ENCODE peak calls at places on chromosomes 12 and 14, in five cellular contexts. One of them, this sample, is unnamed.

GRCh38 chr14:64520699-64521098 is 16.1 kb downstream of the ZBTB1 start:
- DNase-seq in progenitor cell of endocrine pancreas: no peak
- DNase-seq in tibial nerve: no peak
- DNase-seq in PC-9: no peak
- DNase-seq in OCI-LY7: no peak
- DNase-seq in this sample: no peak

GRCh38 chr12:104514127-104514810 is 57.5 kb downstream of the CHST11 start:
- DNase-seq in progenitor cell of endocrine pancreas: no peak
- DNase-seq in tibial nerve: no peak
- DNase-seq in PC-9: no peak
- DNase-seq in OCI-LY7: no peak
- DNase-seq in this sample: no peak

GRCh38 chr12:1851126-1851791 is 30.9 kb downstream of the LRTM2 start:
- DNase-seq in progenitor cell of endocrine pancreas: no peak
- DNase-seq in tibial nerve: no peak
- DNase-seq in PC-9: no peak
- DNase-seq in OCI-LY7: no peak
- DNase-seq in this sample: no peak

GRCh38 chr14:63229330-63230059 is 25.3 kb downstream of the RHOJ start:
- DNase-seq in progenitor cell of endocrine pancreas: no peak
- DNase-seq in tibial nerve: no peak
- DNase-seq in PC-9: no peak
- DNase-seq in OCI-LY7: no peak
- DNase-seq in this sample: no peak

GRCh38 chr12:121534495-121535148 is 46.2 kb downstream of the KDM2B start:
- DNase-seq in progenitor cell of endocrine pancreas: no peak
- DNase-seq in tibial nerve: no peak
- DNase-seq in PC-9: no peak
- DNase-seq in OCI-LY7: peak; percentile 18
- DNase-seq in this sample: no peak

GRCh38 chr12:64385468-64385867 is 5.1 kb downstream of the C12orf56 start:
- DNase-seq in progenitor cell of endocrine pancreas: no peak
- DNase-seq in tibial nerve: no peak
- DNase-seq in PC-9: no peak
- DNase-seq in OCI-LY7: no peak
- DNase-seq in this sample: no peak

GRCh38 chr12:3655331-3655900 is 97.5 kb downstream of the CRACR2A start:
- DNase-seq in progenitor cell of endocrine pancreas: no peak
- DNase-seq in tibial nerve: no peak
- DNase-seq in PC-9: no peak
- DNase-seq in OCI-LY7: peak; percentile 10
- DNase-seq in this sample: no peak

GRCh38 chr14:75561013-75561432 is 17.4 kb upstream of the FLVCR2 start:
- DNase-seq in progenitor cell of endocrine pancreas: peak; percentile 73
- DNase-seq in tibial nerve: peak; percentile 68
- DNase-seq in PC-9: peak; percentile 98
- DNase-seq in OCI-LY7: peak; percentile 53
- DNase-seq in this sample: peak; percentile 61

GRCh38 chr12:27521066-27521465 is 2.9 kb upstream of the PPFIBP1 start:
- DNase-seq in progenitor cell of endocrine pancreas: no peak
- DNase-seq in tibial nerve: no peak
- DNase-seq in PC-9: no peak
- DNase-seq in OCI-LY7: no peak
- DNase-seq in this sample: no peak

GRCh38 chr12:131869871-131870418 is 24.5 kb upstream of the ULK1 start:
- DNase-seq in progenitor cell of endocrine pancreas: no peak
- DNase-seq in tibial nerve: no peak
- DNase-seq in PC-9: peak; percentile 72
- DNase-seq in OCI-LY7: no peak
- DNase-seq in this sample: no peak

GRCh38 chr12:82647853-82648252 is 38.9 kb upstream of the TMTC2 start:
- DNase-seq in progenitor cell of endocrine pancreas: no peak
- DNase-seq in tibial nerve: no peak
- DNase-seq in PC-9: no peak
- DNase-seq in OCI-LY7: no peak
- DNase-seq in this sample: no peak

GRCh38 chr12:11815397-11815796 is 165.9 kb downstream of the ETV6 start:
- DNase-seq in progenitor cell of endocrine pancreas: no peak
- DNase-seq in tibial nerve: no peak
- DNase-seq in PC-9: no peak
- DNase-seq in OCI-LY7: no peak
- DNase-seq in this sample: no peak

GRCh38 chr12:117003883-117004404 is 93.2 kb downstream of the FBXW8 start:
- DNase-seq in progenitor cell of endocrine pancreas: no peak
- DNase-seq in tibial nerve: no peak
- DNase-seq in PC-9: no peak
- DNase-seq in OCI-LY7: no peak
- DNase-seq in this sample: no peak

GRCh38 chr12:104805186-104805585 is 152.9 kb downstream of the SLC41A2 start:
- DNase-seq in progenitor cell of endocrine pancreas: no peak
- DNase-seq in tibial nerve: no peak
- DNase-seq in PC-9: no peak
- DNase-seq in OCI-LY7: no peak
- DNase-seq in this sample: no peak

GRCh38 chr12:30200864-30201263 is 417.1 kb upstream of the TMTC1 start:
- DNase-seq in progenitor cell of endocrine pancreas: peak; percentile 16
- DNase-seq in tibial nerve: no peak
- DNase-seq in PC-9: no peak
- DNase-seq in OCI-LY7: no peak
- DNase-seq in this sample: no peak

GRCh38 chr14:106506901-106507305 is 980.5 kb downstream of the TMEM121 start:
- DNase-seq in progenitor cell of endocrine pancreas: no peak
- DNase-seq in tibial nerve: no peak
- DNase-seq in PC-9: no peak
- DNase-seq in OCI-LY7: no peak
- DNase-seq in this sample: no peak

GRCh38 chr14:81323094-81323493 is 77.0 kb downstream of the STON2 start:
- DNase-seq in progenitor cell of endocrine pancreas: no peak
- DNase-seq in tibial nerve: no peak
- DNase-seq in PC-9: no peak
- DNase-seq in OCI-LY7: no peak
- DNase-seq in this sample: no peak

GRCh38 chr12:43277630-43278267 is 274.3 kb downstream of the ADAMTS20 start:
- DNase-seq in progenitor cell of endocrine pancreas: no peak
- DNase-seq in tibial nerve: no peak
- DNase-seq in PC-9: no peak
- DNase-seq in OCI-LY7: no peak
- DNase-seq in this sample: no peak

GRCh38 chr12:104219361-104219892 is 3.8 kb downstream of the TXNRD1 start:
- DNase-seq in progenitor cell of endocrine pancreas: no peak
- DNase-seq in tibial nerve: peak; percentile 30
- DNase-seq in PC-9: peak; percentile 53
- DNase-seq in OCI-LY7: no peak
- DNase-seq in this sample: no peak

GRCh38 chr14:103607822-103608221 is 21.2 kb upstream of the KLC1 start:
- DNase-seq in progenitor cell of endocrine pancreas: no peak
- DNase-seq in tibial nerve: no peak
- DNase-seq in PC-9: no peak
- DNase-seq in OCI-LY7: no peak
- DNase-seq in this sample: no peak

GRCh38 chr14:103616635-103617300 is 12.2 kb upstream of the KLC1 start:
- DNase-seq in progenitor cell of endocrine pancreas: no peak
- DNase-seq in tibial nerve: no peak
- DNase-seq in PC-9: no peak
- DNase-seq in OCI-LY7: no peak
- DNase-seq in this sample: no peak

GRCh38 chr14:103618999-103619398 is 10.0 kb upstream of the KLC1 start:
- DNase-seq in progenitor cell of endocrine pancreas: no peak
- DNase-seq in tibial nerve: no peak
- DNase-seq in PC-9: peak; percentile 40
- DNase-seq in OCI-LY7: no peak
- DNase-seq in this sample: no peak

GRCh38 chr14:103611215-103611614 is 17.8 kb upstream of the KLC1 start:
- DNase-seq in progenitor cell of endocrine pancreas: no peak
- DNase-seq in tibial nerve: no peak
- DNase-seq in PC-9: no peak
- DNase-seq in OCI-LY7: no peak
- DNase-seq in this sample: no peak

GRCh38 chr14:103613517-103613916 is 15.5 kb upstream of the KLC1 start:
- DNase-seq in progenitor cell of endocrine pancreas: no peak
- DNase-seq in tibial nerve: no peak
- DNase-seq in PC-9: peak; percentile 36
- DNase-seq in OCI-LY7: no peak
- DNase-seq in this sample: no peak
- TF ChIP-seq CTCF in progenitor cell of endocrine pancreas: no peak
- TF ChIP-seq CTCF in tibial nerve: no peak
- TF ChIP-seq CTCF in PC-9: peak; percentile 96
- TF ChIP-seq CTCF in OCI-LY7: peak; percentile 70
- TF ChIP-seq CTCF in this sample: no peak

GRCh38 chr14:89352976-89353817 is 63.8 kb downstream of the FOXN3 start:
- DNase-seq in progenitor cell of endocrine pancreas: no peak
- DNase-seq in tibial nerve: no peak
- DNase-seq in PC-9: no peak
- DNase-seq in OCI-LY7: no peak
- DNase-seq in this sample: no peak
- TF ChIP-seq CTCF in progenitor cell of endocrine pancreas: no peak
- TF ChIP-seq CTCF in tibial nerve: no peak
- TF ChIP-seq CTCF in PC-9: no peak
- TF ChIP-seq CTCF in OCI-LY7: no peak
- TF ChIP-seq CTCF in this sample: no peak

GRCh38 chr12:14365294-14366210 is at the start of gene ATF7IP:
- DNase-seq in progenitor cell of endocrine pancreas: peak; percentile 95
- DNase-seq in tibial nerve: peak; percentile 98
- DNase-seq in PC-9: peak; percentile 94
- DNase-seq in OCI-LY7: peak; percentile 68
- DNase-seq in this sample: peak; percentile 94
- TF ChIP-seq CTCF in progenitor cell of endocrine pancreas: peak; percentile 34
- TF ChIP-seq CTCF in tibial nerve: peak; percentile 39
- TF ChIP-seq CTCF in PC-9: no peak
- TF ChIP-seq CTCF in OCI-LY7: peak; percentile 75
- TF ChIP-seq CTCF in this sample: no peak

DNA sequence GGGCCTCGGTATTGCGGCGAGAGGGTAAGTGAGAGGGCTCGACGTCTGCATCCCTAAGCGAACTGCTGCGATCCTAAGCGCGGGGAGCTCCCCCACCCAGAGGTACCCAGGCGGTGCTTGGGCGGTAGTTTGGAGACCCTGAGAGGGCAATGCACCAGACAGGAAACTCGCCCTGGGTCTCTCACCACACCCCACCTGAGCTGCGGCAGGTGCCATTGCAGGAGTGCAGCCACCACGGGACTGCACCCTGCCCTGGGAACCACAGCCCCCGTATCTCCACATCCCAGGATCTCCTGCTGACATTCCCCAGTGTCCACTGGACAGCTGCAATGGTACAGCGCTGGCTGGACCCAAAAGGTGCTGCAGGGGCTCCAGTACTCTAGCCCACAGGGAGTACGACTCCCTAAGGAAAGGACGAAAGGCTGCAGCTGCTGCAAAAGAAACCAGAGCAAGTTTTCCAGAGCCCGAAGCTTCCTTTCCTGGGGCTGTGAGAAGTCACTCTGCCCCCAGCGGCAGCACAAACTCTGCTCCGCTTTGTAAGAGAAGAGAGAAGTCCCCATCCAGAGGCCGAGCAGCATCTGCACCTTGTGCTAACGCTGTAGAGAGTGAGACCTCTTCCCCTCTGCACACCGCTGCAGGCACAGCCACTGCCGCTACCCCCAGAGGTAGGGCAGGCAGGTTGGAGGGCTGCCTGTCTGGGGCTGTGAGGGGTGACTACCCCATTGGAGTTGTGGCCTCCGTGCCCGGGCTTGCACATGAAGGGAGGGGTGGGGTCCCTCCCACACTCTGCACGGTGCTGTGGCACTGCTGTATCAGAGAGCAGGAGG is 31.1 kb upstream of the MON2 start:
- DNase-seq in progenitor cell of endocrine pancreas: peak; percentile 40
- DNase-seq in tibial nerve: peak; percentile 15
- DNase-seq in PC-9: peak; percentile 21
- DNase-seq in OCI-LY7: peak; percentile 41
- DNase-seq in this sample: no peak
- TF ChIP-seq CTCF in progenitor cell of endocrine pancreas: peak; percentile 62
- TF ChIP-seq CTCF in tibial nerve: peak; percentile 39
- TF ChIP-seq CTCF in PC-9: no peak
- TF ChIP-seq CTCF in OCI-LY7: peak; percentile 52
- TF ChIP-seq CTCF in this sample: no peak

GRCh38 chr12:51546102-51546501 is 44.9 kb upstream of the SCN8A start:
- DNase-seq in progenitor cell of endocrine pancreas: no peak
- DNase-seq in tibial nerve: no peak
- DNase-seq in PC-9: no peak
- DNase-seq in OCI-LY7: no peak
- DNase-seq in this sample: no peak

GRCh38 chr12:51548241-51548640 is 42.8 kb upstream of the SCN8A start:
- DNase-seq in progenitor cell of endocrine pancreas: no peak
- DNase-seq in tibial nerve: no peak
- DNase-seq in PC-9: no peak
- DNase-seq in OCI-LY7: no peak
- DNase-seq in this sample: no peak

GRCh38 chr12:51547606-51548005 is 43.4 kb upstream of the SCN8A start:
- DNase-seq in progenitor cell of endocrine pancreas: no peak
- DNase-seq in tibial nerve: no peak
- DNase-seq in PC-9: no peak
- DNase-seq in OCI-LY7: no peak
- DNase-seq in this sample: no peak

GRCh38 chr12:51549637-51550036 is 41.4 kb upstream of the SCN8A start:
- DNase-seq in progenitor cell of endocrine pancreas: no peak
- DNase-seq in tibial nerve: no peak
- DNase-seq in PC-9: no peak
- DNase-seq in OCI-LY7: no peak
- DNase-seq in this sample: no peak
- TF ChIP-seq CTCF in progenitor cell of endocrine pancreas: no peak
- TF ChIP-seq CTCF in tibial nerve: no peak
- TF ChIP-seq CTCF in PC-9: no peak
- TF ChIP-seq CTCF in OCI-LY7: no peak
- TF ChIP-seq CTCF in this sample: no peak

DNA sequence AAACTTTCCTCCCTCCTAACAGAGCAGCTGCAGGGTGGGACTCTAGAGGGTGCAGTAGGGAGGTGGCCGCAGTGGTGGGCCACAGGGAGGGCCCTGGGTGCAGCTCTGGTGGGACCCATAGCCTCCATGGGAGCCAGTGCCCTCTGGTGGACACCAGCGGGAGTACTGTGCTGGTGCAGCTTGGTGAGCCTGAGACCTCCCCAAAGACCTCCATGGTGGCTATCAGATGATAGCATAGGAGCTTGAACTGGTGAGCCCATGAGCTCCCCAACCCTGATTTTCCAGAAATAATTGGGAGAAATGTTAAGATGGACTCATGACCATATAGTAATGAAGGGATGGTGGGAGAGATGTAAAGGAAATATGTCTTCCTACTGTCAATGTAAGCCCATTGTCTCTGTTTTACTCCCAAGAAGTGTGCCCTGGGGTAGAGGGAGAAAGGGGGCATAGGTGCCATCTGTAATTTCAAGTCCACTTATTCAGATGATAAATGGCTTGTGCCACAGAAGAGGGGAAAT is 98.7 kb downstream of the GAS2L3 start:
- DNase-seq in progenitor cell of endocrine pancreas: no peak
- DNase-seq in tibial nerve: no peak
- DNase-seq in PC-9: peak; percentile 11
- DNase-seq in OCI-LY7: peak; percentile 35
- DNase-seq in this sample: no peak
- TF ChIP-seq CTCF in progenitor cell of endocrine pancreas: peak; percentile 46
- TF ChIP-seq CTCF in tibial nerve: peak; percentile 5
- TF ChIP-seq CTCF in PC-9: peak; percentile 68
- TF ChIP-seq CTCF in OCI-LY7: peak; percentile 81
- TF ChIP-seq CTCF in this sample: no peak

This sample was measured in omental fat pad.